ENCODE peak calls at places on chromosomes 13 and 19, in four cellular contexts. C is K562, K is HL-60, F is GM12878. M is an unnamed sample.

GRCh38 chr13:34765446-34766180 is 176.5 kb upstream of the NBEA start:
- DNase-seq in K (no peak), F (no peak), C (no peak), M (no peak)

GRCh38 chr13:110907951-110908898 is 6.6 kb downstream of the ANKRD10 start:
- DNase-seq in F (no peak), K (no peak), C (no peak), M (no peak)

GRCh38 chr13:98990701-98991100 is 12.8 kb upstream of the DOCK9 start:
- DNase-seq in C (no peak), F (no peak), K (no peak), M (no peak)

GRCh38 chr19:4369109-4369887 is 25.9 kb downstream of the MPND start:
- DNase-seq in C (peak), F (peak), K (peak), M (peak)

GRCh38 chr13:102323012-102323411 is 78.8 kb downstream of the FGF14 start:
- DNase-seq in K (no peak), F (no peak), C (no peak), M (no peak)

GRCh38 chr19:8334458-8335342 is 8.4 kb downstream of the KANK3 start:
- DNase-seq in C (peak), F (no peak), K (no peak), M (peak)

GRCh38 chr19:10946964-10947657 is 13.7 kb upstream of the SMARCA4 start:
- DNase-seq in K (no peak), F (no peak), C (no peak), M (no peak)

GRCh38 chr19:17779281-17779930 is 15.5 kb upstream of the B3GNT3 start:
- DNase-seq in C (peak), K (peak), F (no peak), M (no peak)

GRCh38 chr19:46868444-46868843 is 7.6 kb downstream of the ARHGAP35 start:
- DNase-seq in C (no peak), K (no peak), F (no peak), M (no peak)

GRCh38 chr13:29830000-29830399 is 20.4 kb downstream of the UBL3 start:
- DNase-seq in C (no peak), F (no peak), K (no peak), M (no peak)

GRCh38 chr13:87674143-87674772 is 3.1 kb downstream of the SLITRK5 start:
- DNase-seq in F (no peak), C (no peak), K (no peak), M (no peak)
- TF ChIP-seq SPI1 in F (no peak), C (no peak), K (no peak), M (no peak)

GRCh38 chr19:31037311-31037710 is 311.9 kb downstream of the TSHZ3 start:
- DNase-seq in K (no peak), C (no peak), F (no peak), M (no peak)
- TF ChIP-seq SPI1 in K (no peak), C (no peak), F (no peak), M (no peak)

GRCh38 chr13:35894636-35895035 is 236.5 kb downstream of the DCLK1 start:
- DNase-seq in F (no peak), K (no peak), C (no peak), M (no peak)
- TF ChIP-seq SPI1 in F (no peak), K (no peak), C (no peak), M (no peak)

DNA sequence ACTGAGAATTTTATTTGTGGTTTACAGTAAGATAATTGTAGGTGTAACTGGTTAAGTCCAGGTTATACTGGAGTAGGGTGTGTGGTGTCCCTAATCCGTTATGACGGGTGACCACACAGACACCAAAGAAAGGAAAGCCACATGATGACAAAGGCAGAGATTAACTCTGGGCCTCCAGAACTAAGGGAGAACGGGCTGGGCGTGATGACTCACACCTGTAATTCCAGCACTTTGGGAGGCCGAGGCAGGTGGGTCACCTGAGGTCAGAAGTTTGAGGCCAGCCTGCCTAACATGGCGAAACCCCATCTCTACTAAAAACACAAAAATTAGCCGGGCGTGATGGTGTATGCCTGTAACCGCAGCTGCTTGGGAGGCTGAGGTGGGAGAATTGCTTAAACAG is 10.2 kb upstream of the FUT2 start:
- DNase-seq in C (no peak), F (no peak), K (no peak), M (no peak)
- TF ChIP-seq SPI1 in C (no peak), F (no peak), K (no peak), M (no peak)

GRCh38 chr13:75482070-75482819 is at the start of gene TBC1D4:
- DNase-seq in F (peak), C (peak), K (peak), M (peak)

GRCh38 chr13:75479102-75479501 is 2.9 kb downstream of the TBC1D4 start:
- DNase-seq in C (no peak), F (no peak), K (no peak), M (no peak)

GRCh38 chr13:75482820-75483079 is 781 bp upstream of the TBC1D4 start:
- DNase-seq in F (no peak), C (no peak), K (no peak), M (no peak)

GRCh38 chr13:75480691-75481175 is 1.2 kb downstream of the TBC1D4 start:
- DNase-seq in K (peak), C (peak), F (no peak), M (peak)

DNA sequence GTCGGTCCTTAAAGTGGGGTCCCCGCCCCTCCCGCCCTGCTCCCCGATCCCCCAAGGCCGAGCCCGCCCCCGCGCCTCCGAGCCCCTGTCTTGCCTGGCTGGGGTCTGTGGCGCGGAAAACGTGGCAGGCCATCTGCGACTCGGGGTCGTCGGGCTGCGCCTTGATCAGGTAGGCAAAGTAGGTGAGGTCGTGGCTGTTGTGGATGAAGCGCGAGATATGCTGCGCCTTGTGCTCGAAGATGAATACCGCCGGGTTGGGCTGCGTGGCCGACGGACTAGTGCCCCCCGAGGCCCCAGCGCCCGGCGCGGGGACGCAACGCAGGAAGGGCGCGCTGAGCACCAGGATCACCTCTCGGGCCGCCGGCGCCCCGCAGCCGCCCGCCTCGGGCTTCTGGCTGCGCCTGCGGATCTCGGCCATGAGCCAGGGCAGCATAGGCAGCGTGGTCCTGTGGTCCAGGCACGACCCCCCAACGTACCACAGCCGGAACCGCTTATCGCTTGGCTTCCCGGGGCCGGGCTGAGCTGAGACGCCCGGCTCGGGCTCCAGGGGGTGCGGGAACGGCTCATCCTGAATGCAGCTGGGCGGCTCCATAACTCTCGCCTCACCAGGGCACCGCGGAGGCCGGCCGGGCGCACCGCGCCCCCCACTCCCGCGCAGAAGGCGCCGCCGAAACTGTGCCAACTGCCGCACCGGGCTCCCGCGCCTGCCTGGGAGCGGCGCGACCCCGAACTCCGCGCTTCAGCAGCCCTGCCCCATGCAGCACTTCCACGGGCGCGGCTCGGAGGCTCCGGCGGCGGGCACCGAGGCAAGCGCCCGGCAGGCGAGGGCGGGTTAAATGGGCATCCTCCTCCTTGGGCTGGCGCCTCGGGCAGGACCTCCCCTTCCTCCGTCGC is 546 bp downstream of the TBC1D4 start:
- DNase-seq in K (peak), F (no peak), C (peak), M (peak)
- TF ChIP-seq SPI1 in K (no peak), F (no peak), C (no peak), M (no peak)

DNA sequence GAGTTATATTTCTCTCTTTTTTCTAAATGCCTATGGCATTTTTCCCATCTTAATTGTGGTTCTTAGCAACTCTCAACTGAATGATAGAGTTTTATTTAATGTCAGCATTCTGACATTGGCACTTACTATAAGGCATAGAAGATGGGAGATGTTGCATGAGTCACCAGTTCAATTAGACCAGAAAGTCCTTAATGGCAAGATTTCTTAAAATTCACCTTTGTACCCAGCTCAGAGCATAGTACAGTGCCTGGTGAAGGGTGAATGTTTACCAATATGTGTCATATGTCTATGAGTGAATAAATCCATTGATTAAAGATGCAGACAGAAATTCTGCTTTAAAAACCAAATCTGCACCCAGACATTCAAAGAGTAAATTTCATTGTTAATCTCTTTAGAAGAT is 526.9 kb downstream of the EFNB2 start:
- DNase-seq in K (no peak), C (no peak), F (no peak), M (no peak)
- TF ChIP-seq SPI1 in K (no peak), C (no peak), F (no peak), M (no peak)

DNA sequence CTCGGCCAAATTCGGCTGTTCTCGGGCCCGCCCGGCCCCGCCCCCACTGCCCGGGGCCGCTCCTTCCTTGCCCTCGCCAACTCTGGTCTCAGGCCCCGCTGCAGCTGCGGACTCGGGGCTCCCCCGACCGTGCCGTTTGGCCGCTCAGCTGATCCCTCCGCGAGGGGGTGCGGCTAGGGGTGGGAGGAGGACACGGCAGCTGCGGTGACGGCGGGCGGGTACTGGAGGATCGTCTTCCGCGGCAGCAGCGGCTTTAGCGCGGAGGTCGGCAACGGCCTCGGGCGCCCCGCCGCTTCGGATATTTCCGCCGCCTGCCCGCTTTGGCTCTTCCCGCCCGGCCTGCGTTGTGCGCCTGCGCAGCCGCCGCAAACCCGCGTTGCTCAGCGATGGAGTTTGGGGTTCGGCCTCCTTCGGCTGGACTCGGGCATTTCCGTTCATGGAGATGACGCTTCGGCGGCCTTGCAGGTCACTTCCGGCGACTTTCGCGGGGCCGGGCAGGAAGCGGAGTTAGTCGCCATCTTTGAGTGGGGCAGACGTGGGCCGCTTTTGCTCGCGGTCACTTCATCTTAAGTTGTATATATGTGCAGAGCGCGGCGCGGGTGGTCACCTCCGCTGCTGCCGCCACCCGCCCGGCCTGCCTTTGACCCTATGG is 338 bp upstream of the UBE2M start:
- DNase-seq in K (peak), F (peak), C (peak), M (peak)
- TF ChIP-seq SPI1 in K (peak), F (no peak), C (no peak), M (peak)

GRCh38 chr19:29309637-29310036 is 96.7 kb upstream of the UQCRFS1 start:
- DNase-seq in F (no peak), C (no peak), K (no peak), M (no peak)

GRCh38 chr19:29311391-29311790 is 98.4 kb upstream of the UQCRFS1 start:
- DNase-seq in C (no peak), F (no peak), K (no peak), M (no peak)

GRCh38 chr19:29303707-29304090 is 90.7 kb upstream of the UQCRFS1 start:
- DNase-seq in F (no peak), K (no peak), C (no peak), M (no peak)

GRCh38 chr19:29305268-29305667 is 92.3 kb upstream of the UQCRFS1 start:
- DNase-seq in C (no peak), F (no peak), K (no peak), M (no peak)

DNA sequence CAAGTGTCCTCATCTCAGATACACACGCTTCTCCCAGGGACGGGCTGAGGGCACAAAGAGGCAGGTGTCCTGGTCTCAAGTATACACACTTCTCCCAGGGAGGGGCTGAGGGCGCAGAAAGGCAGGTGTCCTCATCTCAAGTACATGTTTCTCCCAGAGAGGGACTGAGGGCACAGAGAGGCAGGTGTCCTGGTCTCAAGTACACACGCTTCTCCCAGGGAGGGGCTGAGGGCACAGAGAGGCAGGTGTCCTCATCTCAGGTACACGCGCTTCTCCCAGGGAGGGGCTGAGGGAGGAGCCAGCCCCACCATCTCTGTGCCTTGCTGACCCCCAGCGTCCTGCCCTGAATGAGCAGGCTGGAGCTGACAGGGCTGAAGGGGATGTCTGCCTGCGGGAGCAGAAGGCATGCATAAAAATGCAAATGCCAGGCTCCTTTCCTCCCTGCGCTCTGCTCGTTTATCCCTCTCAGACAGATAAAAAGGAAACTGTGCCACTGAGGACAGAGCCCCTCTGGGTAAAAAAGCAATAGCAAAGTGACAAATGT is 96.1 kb upstream of the UQCRFS1 start:
- DNase-seq in F (no peak), C (no peak), K (no peak), M (no peak)
- TF ChIP-seq SPI1 in F (no peak), C (no peak), K (no peak), M (no peak)

GRCh38 chr19:2054763-2055162 is 3.7 kb upstream of the MKNK2 start:
- DNase-seq in C (no peak), F (no peak), K (no peak), M (no peak)

GRCh38 chr19:2053601-2054389 is 2.8 kb upstream of the MKNK2 start:
- DNase-seq in C (no peak), K (no peak), F (no peak), M (no peak)

GRCh38 chr19:2057484-2058469 is 6.7 kb upstream of the MKNK2 start:
- DNase-seq in C (no peak), K (no peak), F (no peak), M (no peak)

GRCh38 chr19:2056810-2057192 is 5.8 kb upstream of the MKNK2 start:
- DNase-seq in F (no peak), K (no peak), C (no peak), M (no peak)

DNA sequence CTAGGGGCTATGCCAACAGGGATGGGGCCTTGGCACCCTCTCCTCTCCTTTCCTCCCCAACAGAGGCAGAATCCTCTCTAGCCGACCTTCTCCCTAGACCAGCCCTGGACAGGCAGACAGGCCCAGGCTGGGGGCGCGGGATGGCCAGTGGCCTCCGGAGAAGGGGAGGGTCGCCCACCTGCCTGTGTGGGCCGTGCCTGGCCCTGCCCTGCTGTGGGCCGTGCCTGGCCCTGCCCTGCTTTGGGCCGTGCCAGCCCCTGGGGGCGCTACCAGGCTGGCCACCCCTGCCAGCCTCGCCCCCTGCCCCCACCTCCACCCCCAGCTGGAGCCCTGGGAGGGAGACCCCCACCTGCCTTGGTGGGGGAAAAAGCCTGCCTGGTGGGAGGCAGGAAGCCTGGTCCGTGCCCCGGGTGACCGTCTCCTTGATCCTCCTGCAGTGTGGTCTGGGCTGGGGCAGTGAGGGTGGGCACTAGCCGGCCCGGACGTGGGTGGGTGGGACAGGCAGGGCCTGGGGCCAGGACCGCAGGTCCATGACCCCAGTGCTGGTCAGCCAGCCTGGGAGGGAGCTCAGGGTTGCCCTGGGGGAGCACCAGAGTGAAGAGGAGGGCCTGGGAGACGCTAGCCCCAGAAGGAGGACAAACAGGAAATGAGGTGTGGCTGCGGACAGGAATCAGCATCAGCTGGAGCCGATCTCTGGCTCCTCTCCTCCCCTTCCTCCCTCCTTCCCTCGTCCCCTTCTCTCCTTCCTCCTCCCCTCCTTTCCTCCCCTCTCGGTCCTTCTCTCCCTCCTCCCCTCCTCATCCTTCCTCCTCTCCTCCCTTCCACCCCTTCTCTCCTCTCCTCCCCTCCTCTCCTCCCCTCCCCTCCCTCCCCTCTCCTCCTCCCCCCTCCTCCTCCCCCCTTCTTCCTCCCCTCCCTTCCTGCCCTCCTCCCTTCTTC is 5.1 kb upstream of the MKNK2 start:
- DNase-seq in F (no peak), C (no peak), K (peak), M (no peak)
- TF ChIP-seq SPI1 in F (peak), C (peak), K (no peak), M (peak)

DNA sequence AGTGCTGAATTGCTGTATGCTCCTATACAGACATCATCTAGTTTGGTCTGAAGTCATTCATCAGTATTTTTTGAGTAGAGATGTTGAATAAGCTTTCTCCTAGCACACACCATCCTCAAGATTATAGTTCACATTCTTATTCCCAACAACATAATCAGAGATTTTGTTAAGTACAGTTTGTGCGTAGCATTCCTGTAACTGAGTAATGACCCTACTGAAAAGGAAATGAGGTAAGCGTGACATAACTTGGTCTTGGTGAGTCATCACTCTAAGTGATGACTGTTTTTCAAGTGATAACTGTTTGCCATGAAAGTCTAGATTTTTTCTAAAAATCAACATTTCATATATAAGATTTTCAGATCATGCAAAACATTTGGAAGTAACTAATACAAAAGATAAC is 18.5 kb upstream of the FAM216B start:
- DNase-seq in K (no peak), C (no peak), F (no peak), M (no peak)
- TF ChIP-seq SPI1 in K (no peak), C (no peak), F (no peak), M (no peak)